ENCODE peak calls at places on chromosomes 4 and X, in four cellular contexts. X is K562, M is GM12878, Y is GM12891. E is an unnamed sample.

GRCh38 chr4:10593130-10593529 is 91.4 kb downstream of the CLNK start:
- DNase-seq in X (no peak), M (no peak), Y (no peak), E (no peak)

GRCh38 chrX:16695079-16695676 is 17.3 kb downstream of the CTPS2 start:
- DNase-seq in X (peak), M (no peak), Y (peak), E (no peak)

GRCh38 chr4:107058828-107059227 is 22.7 kb upstream of the DKK2 start:
- DNase-seq in X (no peak), M (no peak), Y (no peak), E (no peak)

GRCh38 chrX:71618303-71618721 is at the start of gene CXCR3:
- DNase-seq in X (no peak), M (peak), Y (peak), E (peak)

GRCh38 chr4:111400736-111401135 is 744.5 kb upstream of the FAM241A start:
- DNase-seq in X (no peak), M (no peak), Y (no peak), E (no peak)

GRCh38 chr4:1371831-1372165 is 24.8 kb downstream of the UVSSA start:
- DNase-seq in X (no peak), M (no peak), Y (no peak), E (no peak)

GRCh38 chr4:27779827-27780226 is 919.2 kb downstream of the STIM2 start:
- DNase-seq in X (no peak), M (no peak), Y (no peak), E (no peak)

GRCh38 chr4:13173974-13174373 is 310.2 kb downstream of the RAB28 start:
- DNase-seq in X (no peak), M (no peak), Y (no peak), E (no peak)

GRCh38 chr4:25677157-25677556 is 21.5 kb downstream of the SLC34A2 start:
- DNase-seq in X (no peak), M (no peak), Y (no peak), E (no peak)

GRCh38 chr4:138861130-138861529 is 154.5 kb upstream of the NOCT start:
- DNase-seq in X (no peak), M (no peak), Y (no peak), E (no peak)

GRCh38 chr4:155383541-155383940 is 6.8 kb upstream of the MAP9 start:
- DNase-seq in X (no peak), M (no peak), Y (no peak), E (no peak)

DNA sequence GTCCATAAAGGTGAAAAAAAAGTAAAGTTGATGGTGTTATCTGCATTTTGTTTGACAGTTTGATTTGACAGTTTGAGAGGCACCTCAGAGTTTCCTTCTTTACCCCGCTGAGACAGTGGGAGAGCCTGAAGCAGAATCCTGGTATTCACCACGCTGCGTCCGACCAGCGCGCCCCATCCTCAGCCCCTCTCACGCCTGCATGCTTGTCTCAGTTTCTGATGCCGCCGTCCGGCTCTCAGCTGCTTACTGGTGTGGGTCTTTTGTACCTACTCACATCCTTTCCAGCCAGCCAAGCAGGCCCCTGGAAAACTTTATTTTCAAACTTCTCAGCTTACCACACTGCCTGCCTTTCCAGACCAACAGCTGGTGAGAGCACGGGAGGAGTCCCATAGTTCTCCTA is 175.2 kb downstream of the DCLK2 start:
- DNase-seq in X (no peak), M (no peak), Y (no peak), E (no peak)
- TF ChIP-seq SPI1 in X (no peak), M (no peak), Y (no peak), E (no peak)

GRCh38 chr4:47856713-47857112 is 18.8 kb upstream of the CORIN start:
- DNase-seq in X (no peak), M (no peak), Y (no peak), E (no peak)
- TF ChIP-seq SPI1 in X (no peak), M (no peak), Y (no peak), E (no peak)

GRCh38 chrX:45900751-45901150 is 644.5 kb downstream of the ZNF674 start:
- DNase-seq in X (no peak), M (no peak), Y (no peak), E (no peak)
- TF ChIP-seq SPI1 in X (no peak), M (no peak), Y (no peak), E (no peak)

DNA sequence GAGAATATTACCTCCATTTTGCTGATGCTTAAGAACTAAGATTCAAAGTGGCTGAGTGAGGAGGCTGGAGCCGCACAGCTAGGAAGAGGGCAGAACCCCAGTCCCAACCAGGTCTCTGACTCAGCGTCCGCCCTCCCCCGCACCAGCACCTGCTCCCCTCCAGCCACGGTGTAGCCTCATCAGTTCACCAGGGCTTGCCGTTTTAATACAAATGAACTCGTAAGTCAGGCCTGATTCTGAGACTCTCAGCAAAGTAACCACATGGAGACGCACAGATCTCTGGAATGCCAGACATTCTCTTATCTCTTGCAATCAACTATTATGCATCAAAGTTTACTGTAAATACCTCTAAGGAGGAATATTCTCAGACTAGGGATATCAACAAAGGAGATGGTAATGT is 52.4 kb downstream of the ENPP6 start:
- DNase-seq in X (no peak), M (no peak), Y (no peak), E (no peak)
- TF ChIP-seq SPI1 in X (no peak), M (no peak), Y (no peak), E (no peak)

E was measured in HL-60.